ENCODE peak calls at places on chromosomes 12 and 14, in four cellular contexts. T, I, Z and F are unnamed samples.

GRCh38 chr12:54749191-54749818 is 101.1 kb upstream of the DCD start:
- DNase-seq in T (no peak), I (no peak), Z (peak), F (peak)

GRCh38 chr12:19220861-19221466 is 91.4 kb downstream of the PLEKHA5 start:
- DNase-seq in I (no peak), Z (no peak), T (no peak), F (no peak)

GRCh38 chr12:50040657-50041056 is 15.4 kb upstream of the RACGAP1 start:
- DNase-seq in T (no peak), Z (no peak), I (no peak), F (no peak)

GRCh38 chr12:2163172-2163927 is 110.6 kb downstream of the CACNA1C start:
- DNase-seq in T (no peak), Z (no peak), I (peak), F (no peak)

GRCh38 chr12:3646561-3647241 is 106.2 kb downstream of the CRACR2A start:
- DNase-seq in T (no peak), I (no peak), Z (no peak), F (no peak)

GRCh38 chr12:18684430-18684829 is 53.4 kb downstream of the PLCZ1 start:
- DNase-seq in Z (no peak), I (no peak), T (no peak), F (no peak)

GRCh38 chr12:80040075-80040738 is 59.1 kb upstream of the OTOGL start:
- DNase-seq in I (no peak), T (no peak), Z (no peak), F (no peak)

GRCh38 chr14:80426686-80427085 is 215.4 kb upstream of the DIO2 start:
- DNase-seq in I (no peak), T (no peak), Z (no peak), F (no peak)